ENCODE peak calls at places on chromosomes 12 and 14, in seven cellular contexts. U is LoVo, O is brain microvascular endothelial cell, V is posterior vena cava, Y is substantia nigra, S is chondrocyte, H is H7. A is an unnamed sample.

GRCh38 chr12:85804663-85805062 is 31.5 kb downstream of the RASSF9 start:
- DNase-seq in O (peak), Y (no peak), U (peak), V (no peak), H (no peak), S (no peak), A (no peak)

GRCh38 chr12:67091204-67091603 is 178.0 kb upstream of the CAND1 start:
- DNase-seq in O (no peak), U (no peak), Y (no peak), V (no peak), H (no peak), S (no peak), A (no peak)

GRCh38 chr12:27524839-27525238 is 833 bp downstream of the PPFIBP1 start:
- DNase-seq in V (no peak), Y (no peak), S (no peak), O (no peak), U (peak), H (no peak), A (peak)

GRCh38 chr14:55170526-55170925 is 20.9 kb downstream of the DLGAP5 start:
- DNase-seq in S (no peak), O (no peak), Y (no peak), H (no peak), U (no peak), V (no peak), A (no peak)

GRCh38 chr12:52201520-52201839 is 9.7 kb upstream of the KRT80 start:
- DNase-seq in V (no peak), Y (no peak), U (no peak), H (no peak), O (no peak), S (peak), A (no peak)

GRCh38 chr12:43636706-43637105 is 84.7 kb upstream of the ADAMTS20 start:
- DNase-seq in O (no peak), V (no peak), U (no peak), Y (no peak), H (no peak), S (no peak), A (no peak)

GRCh38 chr12:120092531-120093335 is 23.8 kb downstream of the RAB35 start:
- DNase-seq in V (no peak), O (no peak), S (no peak), Y (no peak), U (no peak), H (peak), A (no peak)

GRCh38 chr14:71591929-71592328 is 340.3 kb upstream of the RGS6 start:
- DNase-seq in O (peak), Y (no peak), U (peak), V (no peak), H (no peak), S (no peak), A (peak)

GRCh38 chr12:47967461-47968430 is 4.3 kb downstream of the TMEM106C start:
- DNase-seq in O (peak), H (no peak), S (no peak), U (no peak), Y (no peak), V (no peak), A (peak)

GRCh38 chr12:12934556-12934955 is 17.4 kb downstream of the GPRC5D start:
- DNase-seq in O (no peak), H (no peak), S (no peak), Y (no peak), V (peak), U (no peak), A (no peak)

GRCh38 chr12:59036973-59037807 is 116.9 kb upstream of the LRIG3 start:
- DNase-seq in Y (no peak), S (no peak), V (no peak), U (no peak), O (peak), H (no peak), A (no peak)

GRCh38 chr12:29907486-29907885 is 123.7 kb upstream of the TMTC1 start:
- DNase-seq in S (no peak), H (no peak), Y (no peak), V (no peak), U (no peak), O (peak), A (peak)

GRCh38 chr12:32647275-32647674 is 31.8 kb upstream of the DNM1L start:
- DNase-seq in U (no peak), V (no peak), O (no peak), S (no peak), H (no peak), Y (no peak), A (no peak)

GRCh38 chr12:68612245-68612644 is 1.5 kb downstream of the RAP1B start:
- DNase-seq in H (no peak), Y (no peak), S (no peak), V (no peak), O (no peak), U (peak), A (no peak)

GRCh38 chr14:51094282-51094821 is 553 bp downstream of the TRIM9 start:
- DNase-seq in V (peak), S (no peak), O (no peak), H (peak), Y (peak), U (no peak), A (no peak)

GRCh38 chr14:78535041-78535440 is 364.9 kb downstream of the NRXN3 start:
- DNase-seq in S (no peak), Y (no peak), O (no peak), V (no peak), H (no peak), U (no peak), A (no peak)

GRCh38 chr14:61188936-61189808 is 92.0 kb downstream of the TMEM30B start:
- DNase-seq in O (peak), U (peak), V (peak), Y (peak), H (peak), S (peak), A (peak)

GRCh38 chr12:29110506-29111442 is 38.3 kb upstream of the FAR2 start:
- DNase-seq in S (no peak), Y (no peak), U (no peak), H (no peak), O (no peak), V (no peak), A (no peak)

GRCh38 chr12:19002192-19002591 is 127.3 kb upstream of the PLEKHA5 start:
- DNase-seq in V (no peak), Y (no peak), H (no peak), U (no peak), O (no peak), S (no peak), A (peak)

GRCh38 chr12:93818488-93819047 is 141.4 kb downstream of the CRADD start:
- DNase-seq in V (no peak), Y (no peak), U (no peak), S (no peak), O (no peak), H (no peak), A (no peak)

GRCh38 chr12:109447482-109447881 is 29.6 kb downstream of the KCTD10 start:
- DNase-seq in O (no peak), H (no peak), S (no peak), V (peak), U (no peak), Y (no peak), A (no peak)

GRCh38 chr14:37215345-37215744 is 17.6 kb downstream of the MIPOL1 start:
- DNase-seq in H (no peak), O (no peak), Y (no peak), U (no peak), S (no peak), V (no peak), A (no peak)

GRCh38 chr14:72892103-72892878 is 1.6 kb downstream of the DPF3 start:
- DNase-seq in H (peak), U (no peak), V (no peak), O (peak), Y (peak), S (no peak), A (no peak)

GRCh38 chr14:98912655-98913054 is 359.3 kb downstream of the BCL11B start:
- DNase-seq in S (no peak), O (no peak), Y (no peak), U (no peak), H (no peak), V (peak), A (no peak)

GRCh38 chr14:48970995-48971394 is 615.2 kb downstream of the RPS29 start:
- DNase-seq in Y (no peak), U (peak), O (peak), S (no peak), H (no peak), V (no peak), A (no peak)

GRCh38 chr14:99579903-99580570 is 24.0 kb downstream of the CCDC85C start:
- DNase-seq in U (peak), S (no peak), V (no peak), H (peak), Y (no peak), O (peak), A (no peak)

GRCh38 chr12:93783827-93784226 is 106.7 kb downstream of the CRADD start:
- DNase-seq in U (no peak), H (no peak), V (no peak), O (no peak), Y (no peak), S (no peak), A (no peak)

GRCh38 chr12:55068416-55069010 is 48.7 kb downstream of the NEUROD4 start:
- DNase-seq in H (peak), O (peak), U (peak), V (no peak), S (no peak), Y (no peak), A (peak)

GRCh38 chr14:63273717-63274673 is 44.7 kb downstream of the GPHB5 start:
- DNase-seq in O (no peak), S (no peak), Y (no peak), H (no peak), V (no peak), U (no peak), A (no peak)

GRCh38 chr14:100012478-100012925 is 52.7 kb upstream of the EVL start:
- DNase-seq in H (no peak), Y (no peak), V (no peak), O (peak), U (no peak), S (no peak), A (no peak)

GRCh38 chr12:100675432-100675831 is 101.9 kb downstream of the GAS2L3 start:
- DNase-seq in U (no peak), S (no peak), H (no peak), O (peak), V (no peak), Y (no peak), A (peak)

GRCh38 chr12:100860611-100861010 is 66.0 kb downstream of the ANO4 start:
- DNase-seq in V (no peak), O (no peak), S (no peak), U (no peak), H (no peak), Y (no peak), A (no peak)

GRCh38 chr12:5944688-5945070 is 380 bp downstream of the ANO2 start:
- DNase-seq in O (no peak), S (no peak), H (peak), U (no peak), V (no peak), Y (no peak), A (no peak)

GRCh38 chr12:99235381-99235780 is 412.2 kb upstream of the GARIN6 start:
- DNase-seq in O (no peak), S (no peak), V (no peak), H (no peak), Y (no peak), U (no peak), A (no peak)